ENCODE peak calls at places on chromosomes 6 and 20, in nine cellular contexts. G is neural progenitor cell, U is hepatocyte, Z is stomach, Q is lower lobe of right lung, D is upper lobe of left lung, K is A549, X is fibroblast of lung, E is K562. H is an unnamed sample.

GRCh38 chr6:28537065-28537464 is 11.4 kb downstream of the GPX5 start:
- DNase-seq in G (peak; percentile 49), E (no peak), U (peak; percentile 37), Q (no peak), D (no peak), X (peak; percentile 6), Z (no peak), K (no peak), H (no peak)

GRCh38 chr6:23224540-23224939 is 655.2 kb downstream of the HDGFL1 start:
- DNase-seq in X (no peak), Z (no peak), K (no peak), G (no peak), E (no peak), Q (no peak), D (no peak), U (no peak), H (no peak)

GRCh38 chr20:25496165-25496967 is 88.9 kb downstream of the GINS1 start:
- DNase-seq in X (no peak), D (peak; percentile 40), K (no peak), G (no peak), Z (no peak), E (no peak), Q (no peak), U (no peak), H (no peak)

GRCh38 chr20:9916776-9917175 is 77.9 kb upstream of the PAK5 start:
- DNase-seq in E (no peak), X (peak; percentile 11), G (no peak), D (no peak), Z (no peak), Q (no peak), U (no peak), K (no peak), H (no peak)

GRCh38 chr6:17015551-17016381 is 86.1 kb upstream of the STMND1 start:
- DNase-seq in U (peak; percentile 31), Z (no peak), K (no peak), D (peak; percentile 89), E (peak; percentile 9), Q (peak; percentile 60), X (peak; percentile 21), G (no peak), H (peak; percentile 31)

GRCh38 chr6:84057908-84058307 is 24.3 kb downstream of the MRAP2 start:
- DNase-seq in D (no peak), Q (no peak), K (no peak), E (no peak), X (no peak), G (no peak), U (no peak), Z (no peak), H (no peak)

GRCh38 chr6:163170294-163170883 is 244.1 kb upstream of the QKI start:
- DNase-seq in Z (no peak), E (peak; percentile 65), Q (no peak), K (peak; percentile 27), G (no peak), D (no peak), X (no peak), U (no peak), H (no peak)

GRCh38 chr20:24718696-24719095 is 230.4 kb upstream of the CST7 start:
- DNase-seq in E (no peak), G (no peak), X (no peak), D (no peak), K (no peak), Q (no peak), U (peak; percentile 2), Z (no peak), H (no peak)

GRCh38 chr20:19851863-19852262 is 93.8 kb downstream of the RIN2 start:
- DNase-seq in D (no peak), Q (no peak), U (no peak), X (no peak), G (no peak), K (no peak), Z (no peak), E (no peak), H (peak; percentile 15)

GRCh38 chr6:12459945-12460800 is 170.0 kb downstream of the EDN1 start:
- DNase-seq in D (no peak), G (no peak), K (no peak), Z (no peak), U (no peak), Q (no peak), E (no peak), X (no peak), H (no peak)

GRCh38 chr20:49445176-49445575 is 37.3 kb downstream of the KCNB1 start:
- DNase-seq in D (no peak), K (no peak), G (no peak), U (peak; percentile 29), X (no peak), Z (no peak), E (no peak), Q (no peak), H (no peak)

GRCh38 chr20:20241966-20242365 is 125.9 kb upstream of the INSM1 start:
- DNase-seq in D (no peak), G (peak; percentile 55), E (no peak), K (no peak), Q (no peak), X (no peak), Z (no peak), U (no peak), H (no peak)

GRCh38 chr6:38307730-38308129 is 332.0 kb downstream of the BTBD9 start:
- DNase-seq in X (no peak), U (no peak), Z (no peak), D (no peak), E (no peak), Q (no peak), K (no peak), G (no peak), H (no peak)
- TF ChIP-seq CTCF in X (no peak), U (no peak), Z (no peak), D (no peak), E (no peak), Q (no peak), K (no peak), G (no peak), H (no peak)

DNA sequence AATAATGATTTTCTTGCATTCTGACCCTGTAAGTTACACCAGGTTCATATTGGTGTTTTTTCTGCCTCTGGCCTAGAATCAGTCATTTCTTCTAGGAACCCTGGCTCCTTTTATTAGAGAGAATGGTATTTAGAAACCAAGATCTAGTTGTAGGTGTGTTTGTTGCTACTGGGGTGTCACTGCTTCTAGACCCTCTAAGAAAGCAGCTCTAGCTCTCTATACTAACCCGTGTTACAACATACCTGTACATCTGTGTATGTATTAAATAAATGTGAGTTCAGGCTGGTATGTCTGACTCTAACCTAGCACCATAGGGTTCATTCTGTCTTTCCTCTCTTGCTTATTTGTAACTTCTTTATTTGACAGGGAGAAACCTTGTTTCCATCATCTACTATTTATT is 16.8 kb downstream of the SENP6 start:
- DNase-seq in Q (no peak), U (no peak), D (no peak), K (no peak), X (no peak), G (no peak), E (no peak), Z (no peak), H (no peak)
- H3K4me1 ChIP-seq in Q (peaks cover 45% of the 10 kb centered on the region), U (peaks cover 3% of the 10 kb centered on the region), D (peaks cover 21% of the 10 kb centered on the region), K (peaks cover 10% of the 10 kb centered on the region), X (peaks cover 2% of the 10 kb centered on the region), G (no peaks in the 10 kb centered on the region), E (no peaks in the 10 kb centered on the region), Z (peaks cover 92% of the 10 kb centered on the region), H (peaks cover 3% of the 10 kb centered on the region)

DNA sequence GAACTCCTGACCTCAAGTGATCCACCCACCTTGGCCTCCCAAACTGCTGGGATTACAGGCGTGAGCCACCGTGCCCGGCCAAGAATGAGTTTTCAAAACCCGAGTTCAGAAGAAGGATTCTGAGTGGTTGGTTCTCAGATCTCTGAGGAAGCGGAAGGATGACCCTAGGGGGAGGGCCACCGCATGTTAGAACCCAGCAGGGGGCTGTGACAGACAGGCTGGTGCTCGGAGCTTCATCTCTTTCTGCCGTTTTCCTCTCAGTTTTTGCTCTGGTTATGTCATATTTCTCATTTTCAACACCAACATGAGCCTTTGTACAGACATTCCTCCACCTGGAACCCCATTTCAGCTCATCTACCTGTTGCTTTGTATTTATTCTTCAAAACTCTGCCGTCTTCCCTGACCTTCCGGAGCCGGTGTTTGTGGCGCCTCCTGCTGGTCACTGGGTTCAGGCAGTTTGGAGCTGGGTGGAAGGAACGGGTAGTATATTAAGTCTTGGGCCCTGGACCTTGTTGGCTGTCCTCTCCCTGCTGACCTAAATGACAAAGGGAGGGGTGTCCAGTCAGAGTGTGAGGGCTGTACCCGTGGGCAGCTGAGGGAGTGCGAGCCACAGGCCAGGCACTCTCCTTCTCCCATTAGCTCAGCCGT is at the start of gene DEFB123:
- DNase-seq in K (no peak), E (peak; percentile 34), G (no peak), Z (no peak), D (no peak), X (no peak), U (no peak), Q (no peak), H (no peak)
- TF ChIP-seq CTCF in K (peak; percentile 24), E (peak; percentile 77), G (peak; percentile 4), Z (no peak), D (no peak), X (no peak), U (no peak), Q (no peak), H (no peak)

GRCh38 chr20:4327956-4328355 is 312.6 kb upstream of the RNF24 start:
- DNase-seq in U (no peak), X (no peak), G (no peak), D (no peak), K (no peak), Z (no peak), E (no peak), Q (no peak), H (no peak)

GRCh38 chr20:4325548-4326187 is 310.3 kb upstream of the RNF24 start:
- DNase-seq in U (no peak), K (no peak), D (peak; percentile 27), E (no peak), Q (no peak), X (no peak), Z (no peak), G (no peak), H (no peak)

GRCh38 chr20:4328541-4328940 is 313.2 kb upstream of the RNF24 start:
- DNase-seq in G (no peak), U (no peak), X (peak; percentile 9), Q (no peak), Z (no peak), K (no peak), D (no peak), E (no peak), H (no peak)

GRCh38 chr20:4324611-4325238 is 309.4 kb upstream of the RNF24 start:
- DNase-seq in Q (no peak), Z (no peak), E (no peak), X (no peak), G (no peak), D (no peak), U (no peak), K (no peak), H (no peak)

DNA sequence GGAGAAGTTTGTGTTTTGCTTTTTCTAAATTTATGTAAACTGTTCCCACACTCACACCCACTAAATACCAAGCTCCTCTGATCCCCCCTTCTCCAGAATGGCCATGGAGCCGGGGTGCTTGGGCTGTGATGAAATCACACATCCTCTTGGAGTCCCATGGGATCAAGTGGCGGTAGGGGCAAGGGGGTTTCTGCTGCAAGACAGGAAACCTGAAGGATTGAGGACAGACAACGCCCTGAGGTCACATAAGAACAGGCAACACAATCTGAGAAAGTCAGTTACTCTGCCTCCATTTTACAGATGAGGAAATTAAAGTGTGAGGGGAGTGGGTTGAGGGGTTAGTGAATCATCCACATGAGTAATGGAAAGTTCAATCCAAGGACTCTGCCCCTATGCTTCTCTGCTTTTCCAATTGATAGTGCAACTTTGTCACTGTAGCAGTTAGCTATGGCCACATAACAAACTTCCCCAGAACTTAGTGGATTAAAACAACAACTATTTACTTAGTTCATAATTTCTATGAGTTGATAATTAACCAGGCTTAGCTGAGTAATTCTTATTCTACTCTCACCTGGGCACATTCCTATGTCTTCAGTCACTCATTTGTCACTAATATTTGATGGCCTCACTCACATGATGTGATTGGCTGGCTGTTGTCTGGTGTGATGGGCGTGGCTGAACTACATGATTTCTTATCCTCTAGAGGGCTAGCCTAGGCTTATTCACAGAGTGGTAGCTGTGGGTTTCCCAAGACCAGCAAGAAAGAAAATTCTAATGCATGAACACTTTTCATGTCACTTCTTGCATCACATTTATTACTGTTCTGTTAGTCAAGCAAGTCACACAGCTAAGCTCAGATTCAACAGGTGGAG is 311.1 kb upstream of the RNF24 start:
- DNase-seq in X (no peak), D (no peak), E (no peak), Q (no peak), K (no peak), Z (no peak), G (no peak), U (peak; percentile 15), H (no peak)
- H3K4me1 ChIP-seq in X (no peaks in the 10 kb centered on the region), D (no peaks in the 10 kb centered on the region), E (no peaks in the 10 kb centered on the region), Q (peaks cover 5% of the 10 kb centered on the region), K (no peaks in the 10 kb centered on the region), Z (no peaks in the 10 kb centered on the region), G (no peaks in the 10 kb centered on the region), U (no peaks in the 10 kb centered on the region), H (no peaks in the 10 kb centered on the region)